ENCODE peak calls at places on chromosomes 5 and 9, in ten cellular contexts. P, Y, H, G, F, O, E, C, T and K are unnamed samples.

GRCh38 chr9:136538599-136539426 is 7.0 kb downstream of the NOTCH1 start:
- DNase-seq in P (no peak), Y (no peak), H (no peak), G (no peak), F (no peak), O (peak; percentile 65), E (peak; percentile 42), C (no peak), T (peak; percentile 25), K (no peak)

GRCh38 chr9:20783057-20784038 is 99.3 kb downstream of the FOCAD start:
- DNase-seq in P (no peak), Y (no peak), H (no peak), G (no peak), F (no peak), O (no peak), E (no peak), C (no peak), T (no peak), K (no peak)

GRCh38 chr5:62708481-62709325 is 130.1 kb downstream of the LRRC70 start:
- DNase-seq in P (no peak), Y (no peak), H (no peak), G (no peak), F (no peak), O (no peak), E (no peak), C (no peak), T (no peak), K (no peak)

GRCh38 chr9:137176302-137177182 is 4.7 kb upstream of the TMEM210 start:
- DNase-seq in P (no peak), Y (peak; percentile 55), H (no peak), G (no peak), F (no peak), O (no peak), E (no peak), C (no peak), T (no peak), K (peak; percentile 37)

GRCh38 chr9:3235497-3235896 is 290.3 kb downstream of the RFX3 start:
- DNase-seq in P (no peak), Y (no peak), H (no peak), G (no peak), F (no peak), O (no peak), E (no peak), C (no peak), T (no peak), K (no peak)

GRCh38 chr5:34053571-34054271 is 10.7 kb upstream of the C1QTNF3 start:
- DNase-seq in P (no peak), Y (no peak), H (no peak), G (no peak), F (no peak), O (no peak), E (no peak), C (no peak), T (no peak), K (no peak)

GRCh38 chr5:50595199-50595598 is 71.2 kb upstream of the PARP8 start:
- DNase-seq in P (no peak), Y (no peak), H (no peak), G (peak; percentile 69), F (no peak), O (no peak), E (no peak), C (no peak), T (peak; percentile 90), K (no peak)

GRCh38 chr5:14775857-14776256 is 95.7 kb downstream of the ANKH start:
- DNase-seq in P (no peak), Y (no peak), H (peak; percentile 21), G (peak; percentile 14), F (peak; percentile 40), O (no peak), E (no peak), C (no peak), T (peak; percentile 22), K (peak; percentile 50)

GRCh38 chr5:159212667-159213462 is 3.5 kb upstream of the RNF145 start:
- DNase-seq in P (no peak), Y (no peak), H (no peak), G (no peak), F (no peak), O (no peak), E (no peak), C (no peak), T (no peak), K (no peak)

GRCh38 chr5:148632280-148632679 is 22.0 kb downstream of the HTR4 start:
- DNase-seq in P (no peak), Y (no peak), H (no peak), G (no peak), F (no peak), O (no peak), E (no peak), C (no peak), T (no peak), K (no peak)

GRCh38 chr5:173281910-173282309 is 46.3 kb downstream of the STC2 start:
- DNase-seq in P (no peak), Y (no peak), H (no peak), G (no peak), F (no peak), O (no peak), E (no peak), C (no peak), T (peak; percentile 31), K (peak; percentile 21)

GRCh38 chr5:149434162-149435014 is 55.3 kb upstream of the IL17B start:
- DNase-seq in P (peak; percentile 69), Y (peak; percentile 82), H (peak; percentile 59), G (no peak), F (no peak), O (peak; percentile 46), E (peak; percentile 16), C (no peak), T (peak; percentile 93), K (peak; percentile 31)

GRCh38 chr9:36029765-36030528 is 6.8 kb upstream of the RECK start:
- DNase-seq in P (no peak), Y (no peak), H (peak; percentile 42), G (peak; percentile 85), F (no peak), O (no peak), E (no peak), C (no peak), T (peak; percentile 97), K (no peak)

GRCh38 chr5:78003914-78004313 is 227.8 kb upstream of the TBCA start:
- DNase-seq in P (no peak), Y (peak; percentile 50), H (no peak), G (no peak), F (no peak), O (no peak), E (no peak), C (no peak), T (no peak), K (no peak)